ENCODE peak calls at places on chromosomes 2 and 18, in four cellular contexts. O is right lobe of liver, K is Panc1, J is vagina. L is an unnamed sample. For H3K36me3, H3K4me1 and H3K27me3, the result is how much of the 10 kb centered on the place peaks cover.

GRCh38 chr18:37565138-37565984 is at the start of gene CELF4:
- DNase-seq in O (no peak), K (no peak), J (no peak), L (no peak)

GRCh38 chr2:197184959-197185586 is 125.5 kb downstream of the ANKRD44 start:
- DNase-seq in O (peak), K (no peak), J (no peak), L (no peak)

GRCh38 chr2:88831792-88832248 is 140.3 kb downstream of the RPIA start:
- DNase-seq in O (no peak), K (peak), J (no peak), L (peak)

GRCh38 chr2:59585657-59586056 is 967.8 kb downstream of the BCL11A start:
- DNase-seq in O (no peak), K (no peak), J (no peak), L (no peak)

GRCh38 chr18:34659579-34660517 is 50.2 kb upstream of the DTNA start:
- DNase-seq in O (peak), K (peak), J (no peak), L (peak)

GRCh38 chr2:232900811-232901701 is 31.0 kb downstream of the SNORC start:
- DNase-seq in O (no peak), K (no peak), J (no peak), L (no peak)

GRCh38 chr2:62894966-62895631 is 155.5 kb upstream of the OTX1 start:
- DNase-seq in O (no peak), K (no peak), J (no peak), L (no peak)

GRCh38 chr2:215479121-215479520 is 43.3 kb upstream of the FN1 start:
- DNase-seq in O (no peak), K (no peak), J (no peak), L (no peak)

GRCh38 chr18:28281400-28281799 is 104.5 kb upstream of the CDH2 start:
- DNase-seq in O (no peak), K (no peak), J (no peak), L (no peak)

GRCh38 chr18:33959609-33960008 is 265.1 kb downstream of the NOL4 start:
- DNase-seq in O (no peak), K (no peak), J (no peak), L (no peak)

GRCh38 chr2:146721486-146721885 is 1123.3 kb upstream of the ACVR2A start:
- DNase-seq in O (no peak), K (no peak), J (no peak), L (no peak)

GRCh38 chr2:233990261-233990798 is 60.2 kb upstream of the SPP2 start:
- DNase-seq in O (no peak), K (no peak), J (no peak), L (no peak)

GRCh38 chr2:14752294-14752693 is 119.8 kb downstream of the LRATD1 start:
- DNase-seq in O (no peak), K (no peak), J (no peak), L (no peak)

GRCh38 chr2:181281206-181281832 is 175.9 kb upstream of the ITGA4 start:
- DNase-seq in O (no peak), K (no peak), J (no peak), L (no peak)

GRCh38 chr18:26342646-26343045 is 116.4 kb downstream of the TAF4B start:
- DNase-seq in O (no peak), K (no peak), J (no peak), L (no peak)

GRCh38 chr2:142140434-142140845 is 9.6 kb upstream of the LRP1B start:
- DNase-seq in O (no peak), K (no peak), J (no peak), L (no peak)

GRCh38 chr2:96318723-96319122 is 6.4 kb upstream of the ITPRIPL1 start:
- DNase-seq in O (no peak), K (no peak), J (no peak), L (no peak)

GRCh38 chr2:235024951-235025773 is 73.3 kb downstream of the SH3BP4 start:
- DNase-seq in O (no peak), K (no peak), J (no peak), L (no peak)

GRCh38 chr2:109208071-109208950 is 79.3 kb downstream of the SH3RF3 start:
- DNase-seq in O (peak), K (no peak), J (no peak), L (no peak)

GRCh38 chr2:215770668-215771067 is 242.7 kb downstream of the MREG start:
- DNase-seq in O (no peak), K (no peak), J (no peak), L (no peak)

GRCh38 chr2:160513120-160513519 is 19.5 kb upstream of the RBMS1 start:
- DNase-seq in O (no peak), K (no peak), J (no peak), L (no peak)

GRCh38 chr2:135030826-135031225 is 16.4 kb downstream of the MAP3K19 start:
- DNase-seq in O (no peak), K (no peak), J (no peak), L (no peak)

GRCh38 chr2:233422649-233423435 is 68.5 kb downstream of the DGKD start:
- DNase-seq in O (no peak), K (no peak), J (no peak), L (no peak)

GRCh38 chr18:38081516-38081915 is 515.9 kb upstream of the CELF4 start:
- DNase-seq in O (no peak), K (no peak), J (no peak), L (no peak)

GRCh38 chr2:210475726-210476125 is 833 bp downstream of the LANCL1 start:
- DNase-seq in O (no peak), K (no peak), J (no peak), L (no peak)

GRCh38 chr2:212135739-212136138 is 402.9 kb downstream of the ERBB4 start:
- DNase-seq in O (no peak), K (no peak), J (no peak), L (no peak)

GRCh38 chr2:232349546-232349945 is 29.0 kb upstream of the ALPP start:
- DNase-seq in O (peak), K (no peak), J (no peak), L (no peak)

GRCh38 chr2:43158259-43158880 is 68.0 kb downstream of the ZFP36L2 start:
- DNase-seq in O (peak), K (no peak), J (no peak), L (no peak)

GRCh38 chr2:221513251-221513650 is 58.9 kb downstream of the EPHA4 start:
- DNase-seq in O (no peak), K (no peak), J (no peak), L (no peak)

GRCh38 chr2:42108852-42109251 is 60.3 kb upstream of the EML4 start:
- DNase-seq in O (no peak), K (no peak), J (no peak), L (no peak)

GRCh38 chr2:37201766-37202165 is 5.5 kb downstream of the CEBPZOS start:
- DNase-seq in O (no peak), K (no peak), J (no peak), L (no peak)

GRCh38 chr2:98469862-98470544 is 25.3 kb downstream of the INPP4A start:
- DNase-seq in O (no peak), K (no peak), J (no peak), L (no peak)

GRCh38 chr2:205089958-205090357 is 544.7 kb downstream of the PARD3B start:
- DNase-seq in O (no peak), K (no peak), J (no peak), L (no peak)

GRCh38 chr18:9441061-9441460 is 34.3 kb upstream of the RALBP1 start:
- DNase-seq in O (no peak), K (no peak), J (no peak), L (no peak)

GRCh38 chr2:63399171-63399570 is 189.1 kb downstream of the WDPCP start:
- DNase-seq in O (no peak), K (no peak), J (no peak), L (no peak)

GRCh38 chr2:241636983-241637232 is at the start of gene THAP4:
- DNase-seq in O (peak), K (no peak), J (no peak), L (no peak)

GRCh38 chr2:85888020-85888744 is 608 bp downstream of the ST3GAL5 start:
- DNase-seq in O (peak), K (no peak), J (no peak), L (no peak)

GRCh38 chr18:79323471-79323870 is 72.3 kb upstream of the NFATC1 start:
- DNase-seq in O (no peak), K (no peak), J (no peak), L (no peak)

GRCh38 chr2:234165421-234165820 is 114.9 kb downstream of the SPP2 start:
- DNase-seq in O (no peak), K (no peak), J (no peak), L (no peak)

GRCh38 chr2:83368461-83368860 is 1090.6 kb downstream of the SUCLG1 start:
- DNase-seq in O (no peak), K (no peak), J (no peak), L (no peak)

DNA sequence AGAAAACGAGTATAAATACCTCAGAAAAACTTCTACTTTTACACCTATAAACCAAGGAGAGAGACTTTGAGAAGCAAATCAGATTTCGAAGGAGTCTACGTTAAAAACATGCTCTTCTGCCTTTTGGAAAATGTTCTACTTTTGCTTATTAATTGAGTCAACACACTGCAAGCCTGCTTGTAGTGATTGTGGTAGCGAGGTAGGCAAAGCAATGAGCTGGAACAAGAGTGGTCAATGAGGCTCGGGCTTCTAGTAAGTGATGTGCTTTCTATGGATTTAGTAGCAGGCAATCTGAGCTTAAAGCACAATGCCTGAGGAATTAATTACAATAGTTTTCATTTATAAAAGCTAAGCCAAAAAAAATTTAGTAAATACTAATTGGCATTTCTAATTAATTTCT is 103.4 kb upstream of the TFCP2L1 start:
- DNase-seq in O (no peak), K (no peak), J (no peak), L (no peak)
- H3K36me3 ChIP-seq in O (under half), K (under half), J (under half), L (under half)

GRCh38 chr2:200185575-200186103 is 120.9 kb upstream of the SPATS2L start:
- DNase-seq in O (no peak), K (no peak), J (no peak), L (no peak)
- H3K4me1 ChIP-seq in O (under half), K (under half), J (under half), L (under half)

GRCh38 chr2:33678447-33678846 is 79.3 kb upstream of the FAM98A start:
- DNase-seq in O (no peak), K (no peak), J (no peak), L (no peak)
- H3K27me3 ChIP-seq in O (under half), K (under half), J (under half), L (under half)

GRCh38 chr2:54866868-54867267 is 143.4 kb downstream of the EML6 start:
- DNase-seq in O (no peak), K (no peak), J (no peak), L (no peak)
- H3K36me3 ChIP-seq in O (under half), K (under half), J (under half), L (under half)

DNA sequence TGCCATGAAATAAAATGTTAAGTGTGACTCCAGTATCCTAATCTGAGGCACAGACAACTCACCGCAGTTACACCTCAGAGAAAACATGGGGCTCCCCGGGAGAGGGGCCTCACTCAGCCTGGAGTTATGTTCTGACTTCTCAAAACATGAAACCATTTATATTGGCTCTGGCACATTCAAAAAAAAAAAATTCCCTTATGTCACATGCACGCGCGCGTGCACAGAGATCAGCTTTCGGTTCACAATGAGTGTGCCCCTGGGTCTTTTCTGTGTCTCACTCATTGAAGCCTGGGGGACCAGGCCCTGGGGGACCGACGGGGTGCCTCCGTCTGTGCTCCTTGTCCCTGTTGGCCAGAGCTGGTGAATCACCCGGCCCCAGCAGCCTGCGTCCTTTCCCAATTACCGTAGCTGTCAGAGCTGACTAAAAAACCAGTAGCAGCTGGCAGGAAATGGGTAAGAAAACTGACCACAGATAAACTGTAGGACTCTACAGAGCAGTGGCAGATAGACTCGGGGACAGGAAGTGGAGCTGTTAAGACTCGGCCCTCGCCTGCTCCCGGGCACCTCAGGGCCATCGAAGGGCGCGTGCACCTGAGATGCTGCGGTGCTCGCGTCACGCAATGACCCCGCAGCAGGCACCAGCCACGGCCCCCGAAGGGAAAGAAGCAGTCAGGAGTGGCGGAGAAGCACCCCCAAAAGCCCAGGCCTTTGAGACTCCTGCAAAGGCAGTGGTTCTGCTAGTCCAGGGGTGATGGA is 138.3 kb upstream of the ID2 start:
- DNase-seq in O (peak), K (no peak), J (no peak), L (no peak)
- H3K4me1 ChIP-seq in O (under half), K (under half), J (under half), L (under half)

GRCh38 chr2:218856896-218857243 is 2.7 kb upstream of the WNT6 start:
- DNase-seq in O (no peak), K (no peak), J (no peak), L (no peak)
- H3K27me3 ChIP-seq in O (under half), K (under half), J (under half), L (half or more)

GRCh38 chr2:46007412-46007811 is 289.8 kb upstream of the EPAS1 start:
- DNase-seq in O (peak), K (no peak), J (no peak), L (no peak)

GRCh38 chr2:46009315-46009714 is 287.9 kb upstream of the EPAS1 start:
- DNase-seq in O (no peak), K (no peak), J (no peak), L (no peak)

GRCh38 chr2:46009772-46010171 is 287.4 kb upstream of the EPAS1 start:
- DNase-seq in O (no peak), K (no peak), J (no peak), L (no peak)

GRCh38 chr2:46006634-46007033 is 290.6 kb upstream of the EPAS1 start:
- DNase-seq in O (no peak), K (no peak), J (no peak), L (no peak)

GRCh38 chr2:46008082-46008870 is 288.9 kb upstream of the EPAS1 start:
- DNase-seq in O (no peak), K (no peak), J (no peak), L (no peak)
- H3K36me3 ChIP-seq in O (under half), K (under half), J (under half), L (under half)

L was measured in iPS DF 6.9.